ENCODE peak calls at places on chromosomes 3 and 15, in four cellular contexts. N is AG09309, W is ovary, K is kidney epithelial cell. M is an unnamed sample.
A peak's percentile ranks its signal among the peaks of the same experiment; 100 is the strongest.

GRCh38 chr3:131174752-131175151 is 148.1 kb downstream of the NEK11 start:
- DNase-seq in N (no peak), W (no peak), K (no peak), M (no peak)

GRCh38 chr3:191373327-191373726 is 43.0 kb upstream of the UTS2B start:
- DNase-seq in N (no peak), W (no peak), K (no peak), M (no peak)

GRCh38 chr3:66133050-66133757 is 87.6 kb upstream of the SLC25A26 start:
- DNase-seq in N (no peak), W (no peak), K (no peak), M (no peak)

GRCh38 chr3:44339181-44339741 is 695 bp downstream of the TCAIM start:
- DNase-seq in N (no peak), W (no peak), K (no peak), M (no peak)

GRCh38 chr3:126538316-126538715 is 14.4 kb downstream of the CHST13 start:
- DNase-seq in N (no peak), W (no peak), K (no peak), M (no peak)

GRCh38 chr15:79943820-79944219 is 27.2 kb downstream of the BCL2A1 start:
- DNase-seq in N (no peak), W (no peak), K (no peak), M (no peak)

GRCh38 chr3:114452176-114452744 is 158.4 kb downstream of the TIGIT start:
- DNase-seq in N (no peak), W (no peak), K (no peak), M (no peak)

GRCh38 chr3:119937229-119937628 is 155.3 kb downstream of the NR1I2 start:
- DNase-seq in N (no peak), W (no peak), K (no peak), M (no peak)

GRCh38 chr3:159245871-159246270 is 444.0 kb downstream of the MFSD1 start:
- DNase-seq in N (no peak), W (no peak), K (no peak), M (no peak)

GRCh38 chr3:150370129-150370602 is 37.9 kb upstream of the TSC22D2 start:
- DNase-seq in N (peak; percentile 88), W (no peak), K (peak; percentile 94), M (peak; percentile 89)

GRCh38 chr15:26771168-26771916 is 1.5 kb downstream of the GABRB3 start:
- DNase-seq in N (no peak), W (peak; percentile 58), K (no peak), M (no peak)

GRCh38 chr3:194930439-194931204 is 244.9 kb downstream of the FAM43A start:
- DNase-seq in N (peak; percentile 59), W (no peak), K (peak; percentile 42), M (peak; percentile 34)

GRCh38 chr3:12933901-12934300 is 92.5 kb upstream of the RPL32 start:
- DNase-seq in N (no peak), W (no peak), K (no peak), M (no peak)

GRCh38 chr3:184082465-184082864 is 14.4 kb upstream of the HTR3E start:
- DNase-seq in N (no peak), W (no peak), K (no peak), M (no peak)

GRCh38 chr15:97745481-97746071 is 214.9 kb upstream of the ARRDC4 start:
- DNase-seq in N (no peak), W (no peak), K (no peak), M (no peak)

GRCh38 chr3:59081071-59081470 is 31.2 kb upstream of the CFAP20DC start:
- DNase-seq in N (no peak), W (no peak), K (no peak), M (no peak)

GRCh38 chr15:83289160-83289559 is 4.7 kb upstream of the BNC1 start:
- DNase-seq in N (peak; percentile 44), W (no peak), K (no peak), M (no peak)

GRCh38 chr3:73214846-73215245 is 153.4 kb downstream of the EBLN2 start:
- DNase-seq in N (no peak), W (no peak), K (no peak), M (no peak)

GRCh38 chr3:39051649-39052557 is at the start of the genes SCN11A and WDR48:
- DNase-seq in N (peak; percentile 49), W (peak; percentile 92), K (peak; percentile 77), M (no peak)

GRCh38 chr3:120908030-120908802 is at the start of gene STXBP5L:
- DNase-seq in N (no peak), W (peak; percentile 97), K (peak; percentile 39), M (no peak)

GRCh38 chr15:37921527-37922385 is 12.7 kb upstream of the TMCO5A start:
- DNase-seq in N (no peak), W (no peak), K (no peak), M (no peak)

GRCh38 chr3:172342097-172342659 is 106.1 kb downstream of the GHSR start:
- DNase-seq in N (no peak), W (no peak), K (no peak), M (no peak)

GRCh38 chr3:12719984-12720656 is 38.9 kb downstream of the TMEM40 start:
- DNase-seq in N (peak; percentile 49), W (peak; percentile 74), K (peak; percentile 77), M (no peak)

GRCh38 chr15:98525625-98526024 is 122.7 kb upstream of the IGF1R start:
- DNase-seq in N (no peak), W (peak; percentile 67), K (no peak), M (no peak)

GRCh38 chr15:79007066-79007465 is 62.2 kb upstream of the CTSH start:
- DNase-seq in N (no peak), W (no peak), K (no peak), M (no peak)

DNA sequence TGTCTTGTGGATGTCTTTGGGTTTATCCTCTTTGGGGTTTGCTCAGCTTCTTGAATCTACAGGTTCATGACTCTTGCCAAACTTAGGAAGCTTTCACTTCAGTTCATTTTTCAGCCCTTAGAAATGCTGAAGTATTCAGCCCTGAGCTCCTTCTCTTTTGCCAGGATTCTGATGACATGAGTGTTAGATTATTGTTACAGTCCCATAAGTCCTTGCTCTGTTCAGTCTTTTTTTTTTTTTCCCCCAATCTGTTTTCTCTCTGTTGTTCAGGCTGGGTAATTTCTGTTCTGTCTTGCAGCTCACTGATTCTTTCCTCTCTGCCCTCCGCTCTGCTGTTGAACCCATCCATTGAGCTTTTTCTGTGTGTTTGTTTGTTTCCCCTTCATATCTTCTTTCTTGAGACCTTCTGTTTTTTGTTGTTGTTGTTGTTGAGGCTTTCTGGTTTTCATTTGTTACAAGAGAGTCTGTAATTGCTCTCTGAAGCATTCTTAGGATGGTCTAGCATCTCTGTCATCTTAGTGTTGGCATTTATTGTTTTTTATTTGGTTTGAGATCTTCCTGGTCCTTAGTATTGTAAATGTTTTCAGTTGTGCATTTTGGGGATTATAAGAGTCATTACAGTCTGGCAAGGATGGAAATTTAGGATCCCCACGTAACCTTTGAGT is 18.4 kb downstream of the LRCH3 start:
- DNase-seq in N (peak; percentile 71), W (no peak), K (no peak), M (peak; percentile 65)
- H3K4me3 ChIP-seq in N (no peak overlapping the region), W (no peak overlapping the region), K (no peak overlapping the region), M (peak overlapping the region; percentile 4)

GRCh38 chr3:27171113-27171512 is 198.1 kb downstream of the NEK10 start:
- DNase-seq in N (no peak), W (no peak), K (no peak), M (no peak)

GRCh38 chr3:27166888-27167287 is 202.3 kb downstream of the NEK10 start:
- DNase-seq in N (peak; percentile 98), W (no peak), K (peak; percentile 84), M (peak; percentile 97)

GRCh38 chr3:27160779-27161287 is 208.3 kb downstream of the NEK10 start:
- DNase-seq in N (no peak), W (no peak), K (no peak), M (no peak)

GRCh38 chr3:27160146-27160545 is 209.0 kb downstream of the NEK10 start:
- DNase-seq in N (peak; percentile 4), W (no peak), K (no peak), M (no peak)

DNA sequence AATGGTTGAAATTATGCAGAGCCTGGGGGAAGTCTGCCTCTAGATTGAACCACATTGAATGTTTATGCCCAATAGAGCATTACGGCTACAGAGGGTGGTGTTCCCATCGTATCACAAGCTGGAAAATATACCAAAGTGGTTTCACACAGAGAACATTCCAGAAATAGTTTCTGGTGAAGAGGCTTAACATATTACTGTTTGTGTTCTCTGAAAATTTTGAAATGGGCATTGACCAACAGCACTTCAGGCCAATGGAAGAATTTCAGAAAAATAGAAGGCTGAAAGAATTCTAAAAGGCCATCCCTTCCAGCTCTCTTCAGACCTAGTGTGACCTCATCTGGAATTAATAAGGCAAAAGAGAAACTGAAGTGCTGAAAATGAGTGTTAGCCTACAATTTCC is 203.8 kb downstream of the NEK10 start:
- DNase-seq in N (peak; percentile 90), W (no peak), K (peak; percentile 53), M (peak; percentile 85)
- TF ChIP-seq CTCF in N (no peak), W (no peak), K (no peak), M (no peak)

GRCh38 chr3:137762674-137763593 is 1.2 kb upstream of the SOX14 start:
- DNase-seq in N (no peak), W (no peak), K (no peak), M (no peak)
- H3K4me3 ChIP-seq in N (no peak overlapping the region), W (no peak overlapping the region), K (no peak overlapping the region), M (no peak overlapping the region)

GRCh38 chr3:132210476-132211346 is 106.5 kb upstream of the ACP3 start:
- DNase-seq in N (no peak), W (no peak), K (no peak), M (no peak)
- TF ChIP-seq CTCF in N (peak; percentile 42), W (no peak), K (peak; percentile 70), M (peak; percentile 35)

GRCh38 chr3:5545719-5546118 is 358.2 kb downstream of the EDEM1 start:
- DNase-seq in N (no peak), W (no peak), K (no peak), M (no peak)

GRCh38 chr3:5543047-5543446 is 355.5 kb downstream of the EDEM1 start:
- DNase-seq in N (no peak), W (no peak), K (no peak), M (no peak)

GRCh38 chr3:5542472-5542871 is 355.0 kb downstream of the EDEM1 start:
- DNase-seq in N (no peak), W (no peak), K (no peak), M (no peak)

DNA sequence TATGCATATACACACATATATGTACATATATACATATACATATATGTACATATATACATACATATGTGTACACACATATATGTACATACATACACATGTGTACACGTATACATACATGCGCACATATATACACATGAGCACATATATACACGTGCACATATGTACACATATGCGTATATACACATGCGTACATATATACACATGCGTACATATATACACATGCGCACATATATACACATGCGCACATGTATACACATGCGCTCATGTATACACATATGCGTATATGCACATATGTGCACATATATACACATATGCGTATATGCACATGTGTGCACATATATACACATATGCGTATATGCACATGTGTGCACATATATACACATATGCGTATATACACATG is 353.0 kb downstream of the EDEM1 start:
- DNase-seq in N (no peak), W (no peak), K (no peak), M (no peak)
- H3K4me3 ChIP-seq in N (no peak overlapping the region), W (no peak overlapping the region), K (no peak overlapping the region), M (no peak overlapping the region)